ENCODE peak calls at places on chromosomes 1 and 21, in seven cellular contexts. M is thyroid gland; J is activated CD4-positive, alpha-beta T cell treated with anti-CD3 and anti-CD28 coated beads, Interleukin-2, amount 50 U/mL, for 4 hours; S is G401; B is tibial artery; R is HS-27A; G is fibroblast of lung. D is an unnamed sample.

GRCh38 chr1:42209516-42210370 is 45.2 kb upstream of the GUCA2A start:
- DNase-seq in B (no peak), S (no peak), G (peak), M (no peak), J (no peak), R (no peak), D (no peak)

GRCh38 chr1:33060579-33061083 is 20.3 kb upstream of the AZIN2 start:
- DNase-seq in M (no peak), G (peak), S (no peak), J (no peak), R (peak), B (no peak), D (no peak)

GRCh38 chr1:109546311-109547109 is 1.9 kb upstream of the GNAI3 start:
- DNase-seq in G (peak), M (peak), R (peak), J (peak), B (peak), S (peak), D (peak)

GRCh38 chr1:208264469-208265126 is 20.4 kb upstream of the PLXNA2 start:
- DNase-seq in R (no peak), S (peak), B (no peak), G (no peak), M (no peak), J (no peak), D (no peak)

GRCh38 chr21:45412909-45413581 is 8.1 kb downstream of the COL18A1 start:
- DNase-seq in R (no peak), B (peak), M (no peak), S (no peak), J (no peak), G (no peak), D (no peak)

GRCh38 chr1:151839457-151840409 is at the start of gene C2CD4D:
- DNase-seq in M (peak), B (no peak), R (no peak), S (peak), J (peak), G (no peak), D (peak)

GRCh38 chr1:231053493-231054162 is 13.6 kb upstream of the FAM89A start:
- DNase-seq in M (peak), J (no peak), B (no peak), G (peak), R (no peak), S (peak), D (no peak)

GRCh38 chr21:40634141-40634540 is 212.8 kb downstream of the DSCAM start:
- DNase-seq in R (no peak), S (no peak), B (no peak), J (no peak), M (no peak), G (no peak), D (no peak)

GRCh38 chr1:209820986-209821385 is 6.8 kb upstream of the UTP25 start:
- DNase-seq in S (no peak), R (no peak), J (no peak), M (no peak), G (no peak), B (no peak), D (no peak)

GRCh38 chr1:226708967-226709396 is 30.1 kb downstream of the ITPKB start:
- DNase-seq in S (peak), M (no peak), R (no peak), G (peak), B (no peak), J (no peak), D (peak)

GRCh38 chr1:202143011-202143767 is 1.3 kb downstream of the ARL8A start:
- DNase-seq in G (no peak), S (peak), J (no peak), R (no peak), M (peak), B (no peak), D (no peak)

GRCh38 chr1:41728403-41729202 is 190.1 kb downstream of the HIVEP3 start:
- DNase-seq in S (no peak), M (no peak), J (no peak), R (no peak), G (no peak), B (no peak), D (peak)

GRCh38 chr1:75396745-75397144 is 214.2 kb downstream of the SLC44A5 start:
- DNase-seq in M (no peak), J (no peak), S (no peak), R (no peak), B (no peak), G (no peak), D (no peak)

GRCh38 chr1:27102707-27103468 is 52.0 kb downstream of the SLC9A1 start:
- DNase-seq in B (peak), S (peak), G (peak), M (peak), R (no peak), J (peak), D (peak)

GRCh38 chr1:85544689-85545203 is 35.8 kb upstream of the CCN1 start:
- DNase-seq in M (peak), S (no peak), B (peak), J (no peak), R (peak), G (peak), D (no peak)